ENCODE peak calls at places on chromosome 14, in seven cellular contexts. Y, D, M, N, Z, U and X are unnamed samples. For H3K9me3, the result is how much of the 10 kb centered on the place peaks cover.

GRCh38 chr14:49461529-49462401 is 124.4 kb downstream of the RPS29 start:
- ATAC-seq in Y (peak), D (peak), M (peak), N (peak), Z (no peak), U (peak), X (no peak)

GRCh38 chr14:72608391-72609204 is 285.3 kb downstream of the DPF3 start:
- ATAC-seq in Y (no peak), D (peak), M (no peak), N (peak), Z (peak), U (peak), X (no peak)

GRCh38 chr14:66842911-66843572 is 335.1 kb downstream of the GPHN start:
- ATAC-seq in Y (no peak), D (no peak), M (no peak), N (no peak), Z (no peak), U (no peak), X (no peak)

GRCh38 chr14:85468815-85469214 is 61.1 kb upstream of the FLRT2 start:
- ATAC-seq in Y (no peak), D (no peak), M (no peak), N (no peak), Z (no peak), U (peak), X (no peak)

GRCh38 chr14:58428011-58428807 is 690 bp downstream of the KIAA0586 start:
- ATAC-seq in Y (peak), D (peak), M (no peak), N (peak), Z (no peak), U (peak), X (no peak)

GRCh38 chr14:24937300-24937699 is 112.6 kb downstream of the STXBP6 start:
- ATAC-seq in Y (no peak), D (no peak), M (no peak), N (no peak), Z (no peak), U (no peak), X (no peak)

GRCh38 chr14:23352506-23353432 is at the start of gene SLC22A17:
- ATAC-seq in Y (peak), D (peak), M (peak), N (peak), Z (peak), U (peak), X (peak)

GRCh38 chr14:50008562-50009355 is 107.6 kb downstream of the VCPKMT start:
- ATAC-seq in Y (no peak), D (peak), M (no peak), N (no peak), Z (no peak), U (peak), X (no peak)

GRCh38 chr14:22569749-22570131 is 19.3 kb downstream of the DAD1 start:
- ATAC-seq in Y (no peak), D (no peak), M (no peak), N (no peak), Z (no peak), U (no peak), X (no peak)

GRCh38 chr14:65184032-65184764 is 81.9 kb upstream of the MAX start:
- ATAC-seq in Y (no peak), D (no peak), M (no peak), N (no peak), Z (no peak), U (peak), X (no peak)

GRCh38 chr14:54699087-54699530 is 132.2 kb downstream of the SAMD4A start:
- ATAC-seq in Y (peak), D (no peak), M (no peak), N (peak), Z (peak), U (no peak), X (peak)

GRCh38 chr14:30227871-30228270 is 300.2 kb upstream of the PRKD1 start:
- ATAC-seq in Y (no peak), D (no peak), M (no peak), N (peak), Z (no peak), U (peak), X (peak)

GRCh38 chr14:91204657-91205056 is 39.8 kb downstream of the GPR68 start:
- ATAC-seq in Y (no peak), D (no peak), M (no peak), N (no peak), Z (no peak), U (no peak), X (no peak)

GRCh38 chr14:58258156-58258555 is 13.5 kb downstream of the PSMA3 start:
- ATAC-seq in Y (no peak), D (peak), M (no peak), N (peak), Z (no peak), U (peak), X (no peak)

GRCh38 chr14:69580009-69580577 is 5.4 kb upstream of the CCDC177 start:
- ATAC-seq in Y (peak), D (peak), M (peak), N (peak), Z (no peak), U (peak), X (peak)

GRCh38 chr14:44914849-44915248 is 46.9 kb downstream of the KLHL28 start:
- ATAC-seq in Y (peak), D (peak), M (no peak), N (peak), Z (no peak), U (no peak), X (no peak)

GRCh38 chr14:47675489-47676300 is at the start of gene MDGA2:
- ATAC-seq in Y (no peak), D (peak), M (no peak), N (peak), Z (no peak), U (peak), X (no peak)

GRCh38 chr14:32731249-32731648 is 207.4 kb upstream of the NPAS3 start:
- ATAC-seq in Y (no peak), D (no peak), M (no peak), N (no peak), Z (no peak), U (no peak), X (no peak)

GRCh38 chr14:89477391-89477790 is 60.4 kb upstream of the FOXN3 start:
- ATAC-seq in Y (no peak), D (no peak), M (peak), N (no peak), Z (no peak), U (no peak), X (no peak)

GRCh38 chr14:35300228-35300627 is 8.0 kb downstream of the PSMA6 start:
- ATAC-seq in Y (no peak), D (no peak), M (no peak), N (no peak), Z (no peak), U (no peak), X (no peak)

GRCh38 chr14:103006106-103006505 is 51.2 kb downstream of the CDC42BPB start:
- ATAC-seq in Y (no peak), D (no peak), M (no peak), N (no peak), Z (no peak), U (no peak), X (no peak)

GRCh38 chr14:53979747-53980642 is 23.4 kb upstream of the BMP4 start:
- ATAC-seq in Y (no peak), D (no peak), M (no peak), N (no peak), Z (no peak), U (peak), X (peak)

GRCh38 chr14:49405291-49405690 is 180.9 kb downstream of the RPS29 start:
- ATAC-seq in Y (no peak), D (no peak), M (no peak), N (no peak), Z (no peak), U (peak), X (no peak)

GRCh38 chr14:68704736-68705720 is 87.8 kb downstream of the ZFP36L1 start:
- ATAC-seq in Y (no peak), D (peak), M (no peak), N (peak), Z (peak), U (peak), X (peak)

GRCh38 chr14:52833891-52834290 is 42.5 kb upstream of the GNPNAT1 start:
- ATAC-seq in Y (no peak), D (no peak), M (no peak), N (no peak), Z (no peak), U (no peak), X (no peak)

GRCh38 chr14:103084021-103084919 is at the start of gene LBHD2:
- ATAC-seq in Y (no peak), D (no peak), M (no peak), N (peak), Z (peak), U (no peak), X (no peak)

GRCh38 chr14:35341454-35342159 is 49.4 kb downstream of the PSMA6 start:
- ATAC-seq in Y (peak), D (peak), M (peak), N (peak), Z (peak), U (peak), X (peak)

GRCh38 chr14:105014631-105015030 is 6.3 kb downstream of the CDCA4 start:
- ATAC-seq in Y (no peak), D (no peak), M (no peak), N (no peak), Z (no peak), U (no peak), X (no peak)

GRCh38 chr14:105014032-105014431 is 6.9 kb downstream of the CDCA4 start:
- ATAC-seq in Y (no peak), D (no peak), M (no peak), N (no peak), Z (no peak), U (peak), X (no peak)

GRCh38 chr14:105018414-105018813 is 2.5 kb downstream of the CDCA4 start:
- ATAC-seq in Y (no peak), D (no peak), M (no peak), N (no peak), Z (no peak), U (no peak), X (no peak)

GRCh38 chr14:105015242-105015641 is 5.6 kb downstream of the CDCA4 start:
- ATAC-seq in Y (no peak), D (no peak), M (no peak), N (no peak), Z (no peak), U (no peak), X (no peak)

DNA sequence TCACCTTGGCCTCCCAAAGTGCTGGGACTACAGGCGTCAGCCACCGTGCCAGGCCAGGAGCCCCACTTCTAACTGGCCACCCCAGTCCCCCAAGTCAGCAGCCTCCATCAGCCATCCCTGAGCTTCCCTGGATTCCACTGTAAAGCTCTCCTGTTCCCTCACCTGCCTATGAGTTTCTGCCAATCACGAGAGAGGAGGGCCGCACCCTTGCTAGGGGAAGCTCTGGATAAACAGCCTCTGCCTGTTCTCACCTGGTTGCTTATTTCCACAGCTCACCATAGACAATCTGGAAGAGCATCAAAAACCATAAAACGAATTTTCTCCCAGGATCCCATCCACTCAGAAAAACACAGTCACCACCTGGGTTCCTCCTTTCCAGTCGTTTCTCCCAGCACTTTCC is 5.0 kb downstream of the CDCA4 start:
- ATAC-seq in Y (no peak), D (no peak), M (no peak), N (no peak), Z (no peak), U (no peak), X (no peak)
- H3K4me3 ChIP-seq in Y (no peak), D (no peak), M (no peak), N (no peak), Z (no peak), U (no peak), X (no peak)

DNA sequence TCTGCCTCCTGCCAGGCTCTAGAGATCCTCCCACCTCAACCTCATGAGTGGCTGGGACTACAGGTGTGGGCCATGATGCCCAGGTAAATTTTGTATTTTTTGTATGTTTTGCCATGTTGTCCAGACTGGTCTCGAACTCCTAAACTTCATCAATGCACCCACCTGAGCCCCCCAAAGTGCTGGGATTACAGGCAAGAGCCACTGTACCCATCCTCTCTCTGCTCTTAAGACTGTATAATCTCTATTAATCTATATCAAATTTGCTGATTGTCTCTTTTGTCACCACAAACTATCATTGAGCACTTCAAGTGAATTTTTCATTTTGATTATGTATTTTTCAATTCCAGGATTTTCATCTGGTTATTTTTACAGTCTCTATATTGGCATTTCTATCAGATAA is 440.3 kb downstream of the NOVA1 start:
- ATAC-seq in Y (no peak), D (no peak), M (no peak), N (no peak), Z (no peak), U (no peak), X (no peak)
- H3K9me3 ChIP-seq in Y (under half), D (under half), M (under half), N (under half), Z (under half), U (under half), X (under half)

DNA sequence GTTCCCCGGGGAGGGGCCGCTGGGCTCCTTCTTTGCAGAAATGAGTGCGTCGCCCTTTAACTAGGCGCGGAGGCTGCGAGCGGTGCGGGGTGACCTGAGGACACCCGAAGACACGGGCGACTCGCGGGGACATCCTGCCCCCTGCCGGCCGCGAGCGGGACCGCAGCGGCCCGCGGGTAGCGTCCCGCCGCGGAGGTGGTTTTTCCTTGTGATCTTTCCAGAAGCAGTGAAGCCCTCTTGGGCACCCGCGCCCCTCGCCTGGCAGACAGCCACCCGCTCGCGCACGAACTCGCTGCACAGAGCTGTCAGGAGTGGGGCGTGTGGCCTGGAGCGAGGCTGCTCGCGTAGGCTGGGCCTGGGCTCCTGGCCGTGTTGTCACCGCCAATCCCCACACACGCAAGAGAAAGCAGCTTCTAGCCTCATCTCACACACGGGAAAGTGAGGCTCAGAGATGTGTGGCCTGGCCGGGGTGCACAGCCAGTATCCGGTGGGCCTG is 67.2 kb downstream of the DIO3 start:
- ATAC-seq in Y (peak), D (peak), M (peak), N (peak), Z (peak), U (peak), X (peak)
- H3K4me3 ChIP-seq in Y (peak), D (no peak), M (no peak), N (no peak), Z (peak), U (no peak), X (peak)

GRCh38 chr14:106269451-106270204 is 743.2 kb downstream of the TMEM121 start:
- ATAC-seq in Y (no peak), D (no peak), M (no peak), N (no peak), Z (no peak), U (no peak), X (no peak)
- H3K9me3 ChIP-seq in Y (under half), D (under half), M (under half), N (under half), Z (under half), U (under half), X (under half)

GRCh38 chr14:105181542-105182295 is 607 bp upstream of the NUDT14 start:
- ATAC-seq in Y (no peak), D (peak), M (no peak), N (no peak), Z (no peak), U (no peak), X (no peak)
- H3K4me3 ChIP-seq in Y (peak), D (peak), M (peak), N (peak), Z (peak), U (peak), X (no peak)

DNA sequence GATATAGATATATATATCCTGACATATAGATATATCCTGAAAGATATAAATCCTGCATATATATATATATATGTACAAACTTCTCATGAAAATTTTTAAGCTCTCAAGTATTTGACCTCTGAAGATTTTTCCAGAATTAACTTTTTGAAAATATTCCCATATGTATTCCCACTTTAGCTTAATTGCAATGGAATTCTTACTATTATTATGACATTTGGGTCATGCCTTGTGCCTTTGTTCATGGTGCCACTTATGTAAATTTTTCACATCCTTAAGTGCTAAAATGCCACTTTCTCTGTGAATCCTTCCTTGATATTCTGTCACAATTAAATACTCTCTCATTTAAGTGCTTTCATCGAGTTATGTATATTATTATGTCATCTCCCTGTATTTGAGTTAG is 398.2 kb upstream of the SEL1L start:
- ATAC-seq in Y (no peak), D (no peak), M (no peak), N (no peak), Z (no peak), U (no peak), X (no peak)
- H3K9me3 ChIP-seq in Y (under half), D (under half), M (under half), N (under half), Z (under half), U (under half), X (under half)

GRCh38 chr14:76904740-76905569 is 78.7 kb downstream of the LRRC74A start:
- ATAC-seq in Y (peak), D (peak), M (no peak), N (peak), Z (peak), U (peak), X (peak)
- H3K4me3 ChIP-seq in Y (no peak), D (peak), M (no peak), N (no peak), Z (no peak), U (no peak), X (no peak)